ENCODE peak calls at places on chromosomes 11 and 22, in nine cellular contexts. T, M, I, N, U, Q, R, A and E are unnamed samples.

GRCh38 chr11:71256080-71256479 is 3.7 kb upstream of the SHANK2 start:
- DNase-seq in T (no peak), M (peak; percentile 55), I (no peak), N (no peak), U (no peak), Q (no peak), R (no peak), A (no peak), E (no peak)

GRCh38 chr22:39612811-39613548 is 42.4 kb downstream of the CACNA1I start:
- DNase-seq in T (no peak), M (no peak), I (no peak), N (no peak), U (no peak), Q (no peak), R (no peak), A (no peak), E (no peak)

GRCh38 chr11:124043420-124043819 is 2.3 kb upstream of the OR10G7 start:
- DNase-seq in T (no peak), M (no peak), I (no peak), N (no peak), U (no peak), Q (no peak), R (no peak), A (no peak), E (no peak)

GRCh38 chr11:111001091-111001430 is 244.5 kb upstream of the POU2AF2 start:
- DNase-seq in T (peak; percentile 82), M (no peak), I (no peak), N (no peak), U (peak; percentile 14), Q (no peak), R (no peak), A (no peak), E (no peak)

GRCh38 chr11:11414996-11415395 is 61.9 kb upstream of the CSNK2A3 start:
- DNase-seq in T (no peak), M (no peak), I (no peak), N (no peak), U (no peak), Q (no peak), R (no peak), A (no peak), E (peak; percentile 49)

GRCh38 chr11:2643746-2644145 is 56.0 kb downstream of the KCNQ1OT1 start:
- DNase-seq in T (no peak), M (no peak), I (no peak), N (no peak), U (no peak), Q (no peak), R (no peak), A (no peak), E (no peak)

GRCh38 chr22:39359659-39360195 is 9.9 kb downstream of the SYNGR1 start:
- DNase-seq in T (no peak), M (peak; percentile 28), I (no peak), N (no peak), U (no peak), Q (no peak), R (no peak), A (no peak), E (no peak)

GRCh38 chr11:61534901-61535839 is 26.6 kb downstream of the LRRC10B start:
- DNase-seq in T (no peak), M (no peak), I (no peak), N (no peak), U (no peak), Q (no peak), R (no peak), A (no peak), E (no peak)

GRCh38 chr11:26842883-26843282 is 121.0 kb upstream of the SLC5A12 start:
- DNase-seq in T (no peak), M (no peak), I (no peak), N (no peak), U (no peak), Q (no peak), R (no peak), A (no peak), E (no peak)

GRCh38 chr22:28820885-28821284 is 20.5 kb upstream of the XBP1 start:
- DNase-seq in T (no peak), M (no peak), I (no peak), N (no peak), U (no peak), Q (no peak), R (no peak), A (no peak), E (no peak)

GRCh38 chr11:14075118-14075601 is 112.6 kb downstream of the SPON1 start:
- DNase-seq in T (no peak), M (no peak), I (no peak), N (no peak), U (no peak), Q (peak; percentile 47), R (no peak), A (no peak), E (peak; percentile 42)

GRCh38 chr22:39144101-39144815 is 8.2 kb downstream of the CBX7 start:
- DNase-seq in T (peak; percentile 41), M (peak; percentile 56), I (no peak), N (no peak), U (peak; percentile 30), Q (no peak), R (no peak), A (peak; percentile 64), E (peak; percentile 36)

GRCh38 chr22:36239150-36239400 is 252 bp downstream of the APOL2 start:
- DNase-seq in T (no peak), M (no peak), I (peak; percentile 29), N (no peak), U (no peak), Q (no peak), R (no peak), A (no peak), E (no peak)

GRCh38 chr11:28529046-28529445 is 420.9 kb downstream of the METTL15 start:
- DNase-seq in T (peak; percentile 62), M (no peak), I (no peak), N (no peak), U (peak; percentile 86), Q (no peak), R (no peak), A (no peak), E (no peak)

GRCh38 chr11:106621479-106621878 is 396.8 kb downstream of the GUCY1A2 start:
- DNase-seq in T (no peak), M (no peak), I (no peak), N (no peak), U (no peak), Q (no peak), R (no peak), A (no peak), E (no peak)

GRCh38 chr22:25644122-25644521 is 79.6 kb downstream of the GRK3 start:
- DNase-seq in T (no peak), M (no peak), I (no peak), N (no peak), U (peak; percentile 6), Q (no peak), R (no peak), A (no peak), E (no peak)

GRCh38 chr22:30883586-30884145 is 84.9 kb downstream of the MORC2 start:
- DNase-seq in T (no peak), M (no peak), I (no peak), N (no peak), U (no peak), Q (no peak), R (no peak), A (no peak), E (no peak)

GRCh38 chr11:72750556-72751292 is 1.5 kb downstream of the ARAP1 start:
- DNase-seq in T (no peak), M (no peak), I (no peak), N (peak; percentile 40), U (no peak), Q (no peak), R (no peak), A (peak; percentile 54), E (no peak)

GRCh38 chr22:22343603-22344276 is 99.2 kb downstream of the VPREB1 start:
- DNase-seq in T (no peak), M (no peak), I (no peak), N (no peak), U (no peak), Q (no peak), R (no peak), A (peak; percentile 58), E (no peak)

GRCh38 chr22:19680911-19681862 is 33.1 kb upstream of the SEPTIN5 start:
- DNase-seq in T (peak; percentile 18), M (no peak), I (no peak), N (no peak), U (no peak), Q (no peak), R (peak; percentile 29), A (peak; percentile 11), E (no peak)

DNA sequence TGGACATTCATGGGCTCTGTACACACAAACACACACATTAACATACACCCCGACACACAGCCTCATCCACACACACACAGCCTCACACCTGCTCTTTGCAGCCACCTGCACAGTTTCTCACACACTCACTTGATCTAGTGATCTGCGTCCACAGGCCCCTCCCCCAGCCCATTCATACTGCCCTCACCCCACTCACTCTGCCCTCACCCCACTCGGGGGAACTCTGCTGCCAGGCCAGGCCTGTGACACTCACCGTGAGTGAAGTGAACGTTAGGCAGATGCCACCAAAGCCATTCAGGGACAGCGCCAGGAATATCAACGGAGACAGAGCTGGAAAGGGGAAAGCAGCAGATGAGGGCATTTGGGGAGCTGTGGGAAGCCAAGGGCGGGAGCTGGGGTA is 15.0 kb downstream of the SLC43A1 start:
- DNase-seq in T (no peak), M (no peak), I (no peak), N (no peak), U (no peak), Q (no peak), R (no peak), A (no peak), E (no peak)
- H3K4me1 ChIP-seq in T (peaks cover 7% of the 10 kb centered on the region), M (peaks cover 5% of the 10 kb centered on the region), I (peaks cover 12% of the 10 kb centered on the region), N (peaks cover 16% of the 10 kb centered on the region), U (peaks cover 15% of the 10 kb centered on the region), Q (peaks cover 57% of the 10 kb centered on the region), R (peaks cover 9% of the 10 kb centered on the region), A (no peaks in the 10 kb centered on the region), E (no peaks in the 10 kb centered on the region)

GRCh38 chr22:44360306-44360685 is 47.5 kb upstream of the SHISAL1 start:
- DNase-seq in T (no peak), M (no peak), I (no peak), N (no peak), U (no peak), Q (no peak), R (no peak), A (no peak), E (no peak)
- H2AFZ ChIP-seq in T (no peak overlapping the region), M (no peak overlapping the region), I (no peak overlapping the region), N (no peak overlapping the region), U (peak overlapping the region; percentile 68), Q (no peak overlapping the region), R (no peak overlapping the region), A (no peak overlapping the region), E (no peak overlapping the region)

GRCh38 chr11:47403571-47403970 is 4.8 kb upstream of the SLC39A13 start:
- DNase-seq in T (no peak), M (no peak), I (no peak), N (no peak), U (no peak), Q (peak; percentile 24), R (no peak), A (no peak), E (peak; percentile 16)
- H3K4me1 ChIP-seq in T (peaks cover 13% of the 10 kb centered on the region), M (peaks cover 5% of the 10 kb centered on the region), I (peaks cover 26% of the 10 kb centered on the region), N (peaks cover 37% of the 10 kb centered on the region), U (peaks cover 13% of the 10 kb centered on the region), Q (peaks cover 11% of the 10 kb centered on the region), R (peaks cover 12% of the 10 kb centered on the region), A (peaks cover 73% of the 10 kb centered on the region), E (peaks cover 8% of the 10 kb centered on the region)

DNA sequence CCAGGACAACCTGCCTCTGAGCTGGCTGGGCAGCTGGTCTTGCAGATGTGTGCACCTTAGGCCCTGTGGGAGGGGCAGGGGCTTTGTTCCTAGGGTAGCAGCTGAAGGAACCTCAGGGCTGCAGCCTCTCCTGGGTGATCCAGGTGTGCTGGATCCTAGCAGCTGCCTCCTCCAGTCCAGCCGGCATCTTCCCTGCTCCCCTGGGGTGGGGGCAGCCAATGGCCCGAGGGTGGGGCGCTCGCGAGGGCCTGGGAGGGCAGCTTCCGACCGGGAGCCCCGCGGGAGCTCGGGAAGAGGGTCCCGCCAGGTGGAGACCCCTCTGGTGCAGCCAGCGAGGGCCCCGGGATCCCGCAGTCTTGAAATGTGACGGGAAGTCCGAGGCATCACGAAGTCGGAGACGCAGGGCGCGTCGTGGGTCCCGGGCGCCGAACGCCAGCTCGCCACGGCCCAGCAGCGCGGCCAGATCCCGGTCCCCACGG is 1.7 kb downstream of the IFITM1 start:
- DNase-seq in T (no peak), M (no peak), I (no peak), N (no peak), U (no peak), Q (no peak), R (no peak), A (no peak), E (no peak)
- H2AFZ ChIP-seq in T (no peak overlapping the region), M (no peak overlapping the region), I (no peak overlapping the region), N (no peak overlapping the region), U (no peak overlapping the region), Q (no peak overlapping the region), R (no peak overlapping the region), A (no peak overlapping the region), E (no peak overlapping the region)